ENCODE peak calls at places on chromosomes 2 and 18, in four cellular contexts. One of them, this sample, is unnamed.

GRCh38 chr2:65530547-65531320 is 98.3 kb upstream of the SPRED2 start:
- DNase-seq in lower lobe of right lung: no peak
- DNase-seq in nephron progenitor cell: no peak
- DNase-seq in LNCaP clone FGC: no peak
- DNase-seq in this sample: no peak

GRCh38 chr2:127172306-127172705 is 47.8 kb downstream of the CYP27C1 start:
- DNase-seq in lower lobe of right lung: no peak
- DNase-seq in nephron progenitor cell: no peak
- DNase-seq in LNCaP clone FGC: no peak
- DNase-seq in this sample: no peak

GRCh38 chr2:232273903-232274598 is 104.5 kb upstream of the ALPP start:
- DNase-seq in lower lobe of right lung: no peak
- DNase-seq in nephron progenitor cell: no peak
- DNase-seq in LNCaP clone FGC: no peak
- DNase-seq in this sample: no peak

GRCh38 chr2:20397811-20398447 is 47.3 kb upstream of the PUM2 start:
- DNase-seq in lower lobe of right lung: no peak
- DNase-seq in nephron progenitor cell: no peak
- DNase-seq in LNCaP clone FGC: no peak
- DNase-seq in this sample: no peak

GRCh38 chr2:69214898-69215297 is 172.1 kb downstream of the GFPT1 start:
- DNase-seq in lower lobe of right lung: no peak
- DNase-seq in nephron progenitor cell: no peak
- DNase-seq in LNCaP clone FGC: no peak
- DNase-seq in this sample: no peak

GRCh38 chr2:192190474-192190873 is 4.3 kb downstream of the TMEFF2 start:
- DNase-seq in lower lobe of right lung: no peak
- DNase-seq in nephron progenitor cell: no peak
- DNase-seq in LNCaP clone FGC: no peak
- DNase-seq in this sample: no peak

GRCh38 chr2:122389694-122390093 is 634.2 kb downstream of the TSN start:
- DNase-seq in lower lobe of right lung: no peak
- DNase-seq in nephron progenitor cell: no peak
- DNase-seq in LNCaP clone FGC: no peak
- DNase-seq in this sample: no peak

GRCh38 chr2:31202833-31203232 is 14.5 kb downstream of the CAPN14 start:
- DNase-seq in lower lobe of right lung: no peak
- DNase-seq in nephron progenitor cell: no peak
- DNase-seq in LNCaP clone FGC: peak
- DNase-seq in this sample: no peak

GRCh38 chr18:74242451-74243096 is 49.2 kb downstream of the CYB5A start:
- DNase-seq in lower lobe of right lung: no peak
- DNase-seq in nephron progenitor cell: no peak
- DNase-seq in LNCaP clone FGC: no peak
- DNase-seq in this sample: no peak

GRCh38 chr2:219234331-219234730 is 4.7 kb downstream of the ANKZF1 start:
- DNase-seq in lower lobe of right lung: no peak
- DNase-seq in nephron progenitor cell: no peak
- DNase-seq in LNCaP clone FGC: no peak
- DNase-seq in this sample: no peak

GRCh38 chr2:183996825-183997823 is 601.2 kb upstream of the ZNF804A start:
- DNase-seq in lower lobe of right lung: no peak
- DNase-seq in nephron progenitor cell: no peak
- DNase-seq in LNCaP clone FGC: peak
- DNase-seq in this sample: no peak

GRCh38 chr2:216508229-216508628 is 9.6 kb downstream of the RPL37A start:
- DNase-seq in lower lobe of right lung: no peak
- DNase-seq in nephron progenitor cell: no peak
- DNase-seq in LNCaP clone FGC: no peak
- DNase-seq in this sample: no peak
- TF ChIP-seq CTCF in lower lobe of right lung: no peak
- TF ChIP-seq CTCF in nephron progenitor cell: no peak
- TF ChIP-seq CTCF in LNCaP clone FGC: no peak
- TF ChIP-seq CTCF in this sample: no peak

GRCh38 chr2:10054424-10054823 is 11.1 kb downstream of the KLF11 start:
- DNase-seq in lower lobe of right lung: peak
- DNase-seq in nephron progenitor cell: no peak
- DNase-seq in LNCaP clone FGC: no peak
- DNase-seq in this sample: no peak
- TF ChIP-seq CTCF in lower lobe of right lung: no peak
- TF ChIP-seq CTCF in nephron progenitor cell: no peak
- TF ChIP-seq CTCF in LNCaP clone FGC: no peak
- TF ChIP-seq CTCF in this sample: no peak

DNA sequence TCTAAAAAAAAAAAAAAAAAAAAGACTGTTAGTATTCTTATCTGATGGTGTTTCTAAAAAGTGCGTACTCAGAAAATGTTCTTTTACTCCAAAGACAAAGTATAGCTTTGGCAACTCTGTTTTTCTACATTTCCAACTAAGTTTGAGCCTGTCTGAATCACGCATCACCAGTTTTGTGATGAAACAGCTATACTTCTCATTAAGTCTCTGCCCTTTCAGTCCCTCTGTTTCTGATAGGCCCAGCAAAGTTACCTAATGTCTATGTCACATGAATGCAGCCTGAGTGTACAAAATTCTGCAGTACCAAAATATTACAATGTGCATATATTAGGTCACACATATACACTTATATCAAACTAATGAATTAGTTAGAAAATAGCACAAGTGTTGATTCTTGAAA is 22.4 kb downstream of the TWSG1 start:
- DNase-seq in lower lobe of right lung: no peak
- DNase-seq in nephron progenitor cell: no peak
- DNase-seq in LNCaP clone FGC: no peak
- DNase-seq in this sample: no peak
- TF ChIP-seq CTCF in lower lobe of right lung: no peak
- TF ChIP-seq CTCF in nephron progenitor cell: no peak
- TF ChIP-seq CTCF in LNCaP clone FGC: no peak
- TF ChIP-seq CTCF in this sample: no peak

GRCh38 chr2:10935953-10936942 is 24.5 kb downstream of the KCNF1 start:
- DNase-seq in lower lobe of right lung: no peak
- DNase-seq in nephron progenitor cell: no peak
- DNase-seq in LNCaP clone FGC: peak
- DNase-seq in this sample: no peak
- TF ChIP-seq CTCF in lower lobe of right lung: no peak
- TF ChIP-seq CTCF in nephron progenitor cell: no peak
- TF ChIP-seq CTCF in LNCaP clone FGC: no peak
- TF ChIP-seq CTCF in this sample: no peak

GRCh38 chr18:32893915-32894314 is 121.1 kb upstream of the KLHL14 start:
- DNase-seq in lower lobe of right lung: no peak
- DNase-seq in nephron progenitor cell: no peak
- DNase-seq in LNCaP clone FGC: no peak
- DNase-seq in this sample: no peak
- TF ChIP-seq CTCF in lower lobe of right lung: no peak
- TF ChIP-seq CTCF in nephron progenitor cell: peak
- TF ChIP-seq CTCF in LNCaP clone FGC: peak
- TF ChIP-seq CTCF in this sample: no peak

This sample was measured in CD14-positive monocyte.